ENCODE peak calls at places on chromosomes 3 and 15, in nine cellular contexts. O, C, Z, V, Q, A, S, I and W are unnamed samples.

GRCh38 chr15:82624008-82624407 is 23.2 kb downstream of the CPEB1 start:
- DNase-seq in O (no peak), C (no peak), Z (no peak), V (no peak), Q (no peak), A (no peak), S (no peak), I (no peak), W (no peak)

GRCh38 chr3:67907735-67908134 is 253.3 kb upstream of the SUCLG2 start:
- DNase-seq in O (no peak), C (no peak), Z (no peak), V (no peak), Q (no peak), A (no peak), S (no peak), I (no peak), W (no peak)

GRCh38 chr3:15460891-15461524 is 33.6 kb downstream of the EAF1 start:
- DNase-seq in O (no peak), C (no peak), Z (no peak), V (peak), Q (no peak), A (no peak), S (no peak), I (no peak), W (no peak)

GRCh38 chr3:120498947-120499346 is 48.2 kb upstream of the FSTL1 start:
- DNase-seq in O (peak), C (no peak), Z (peak), V (no peak), Q (no peak), A (peak), S (no peak), I (peak), W (peak)

GRCh38 chr15:43966646-43967045 is 139.8 kb downstream of the WDR76 start:
- DNase-seq in O (no peak), C (no peak), Z (no peak), V (no peak), Q (no peak), A (no peak), S (no peak), I (no peak), W (no peak)

GRCh38 chr3:187291512-187292132 is at the start of gene MASP1:
- DNase-seq in O (no peak), C (peak), Z (no peak), V (no peak), Q (no peak), A (peak), S (no peak), I (no peak), W (peak)

GRCh38 chr15:80660114-80660513 is 35.0 kb upstream of the ABHD17C start:
- DNase-seq in O (no peak), C (peak), Z (no peak), V (no peak), Q (no peak), A (peak), S (no peak), I (no peak), W (peak)

GRCh38 chr3:30477149-30477921 is 129.1 kb upstream of the TGFBR2 start:
- DNase-seq in O (no peak), C (no peak), Z (no peak), V (no peak), Q (no peak), A (no peak), S (no peak), I (no peak), W (no peak)

GRCh38 chr3:149393355-149394165 is 16.1 kb upstream of the TM4SF1 start:
- DNase-seq in O (no peak), C (peak), Z (peak), V (peak), Q (peak), A (peak), S (peak), I (peak), W (peak)

GRCh38 chr3:46629571-46630517 is 17.5 kb downstream of the FAM240A start:
- DNase-seq in O (peak), C (no peak), Z (peak), V (peak), Q (peak), A (peak), S (peak), I (peak), W (peak)

GRCh38 chr15:74400915-74401757 is 32.6 kb downstream of the SEMA7A start:
- DNase-seq in O (no peak), C (no peak), Z (no peak), V (peak), Q (no peak), A (no peak), S (no peak), I (no peak), W (no peak)

GRCh38 chr15:53160092-53160704 is 370.1 kb upstream of the ONECUT1 start:
- DNase-seq in O (no peak), C (peak), Z (no peak), V (no peak), Q (no peak), A (no peak), S (no peak), I (no peak), W (peak)

GRCh38 chr3:82186017-82186416 is 424.6 kb upstream of the GBE1 start:
- DNase-seq in O (no peak), C (no peak), Z (no peak), V (no peak), Q (no peak), A (no peak), S (no peak), I (no peak), W (no peak)

GRCh38 chr3:76107935-76108570 is 322.7 kb upstream of the ZNF717 start:
- DNase-seq in O (no peak), C (peak), Z (peak), V (peak), Q (no peak), A (peak), S (no peak), I (no peak), W (peak)

GRCh38 chr3:82217571-82217970 is 456.1 kb upstream of the GBE1 start:
- DNase-seq in O (no peak), C (no peak), Z (no peak), V (no peak), Q (no peak), A (no peak), S (no peak), I (no peak), W (no peak)

GRCh38 chr3:13550257-13550693 is 1.4 kb downstream of the FBLN2 start:
- DNase-seq in O (no peak), C (no peak), Z (no peak), V (no peak), Q (peak), A (no peak), S (no peak), I (no peak), W (no peak)

GRCh38 chr3:196803891-196804468 is 63.7 kb upstream of the SENP5 start:
- DNase-seq in O (no peak), C (no peak), Z (no peak), V (no peak), Q (no peak), A (no peak), S (no peak), I (no peak), W (no peak)

GRCh38 chr3:189372205-189372764 is 200.5 kb downstream of the TPRG1 start:
- DNase-seq in O (no peak), C (no peak), Z (no peak), V (no peak), Q (no peak), A (no peak), S (no peak), I (no peak), W (no peak)

GRCh38 chr3:111739241-111739952 is 119.7 kb upstream of the PHLDB2 start:
- DNase-seq in O (peak), C (peak), Z (no peak), V (no peak), Q (peak), A (no peak), S (no peak), I (no peak), W (peak)

GRCh38 chr3:10026084-10026890 is at the start of gene FANCD2:
- DNase-seq in O (peak), C (peak), Z (peak), V (peak), Q (peak), A (peak), S (peak), I (peak), W (peak)

GRCh38 chr3:167615030-167615429 is 38.7 kb downstream of the WDR49 start:
- DNase-seq in O (no peak), C (no peak), Z (no peak), V (no peak), Q (no peak), A (no peak), S (no peak), I (no peak), W (no peak)

GRCh38 chr3:12884104-12884742 is 42.9 kb upstream of the RPL32 start:
- DNase-seq in O (peak), C (no peak), Z (no peak), V (no peak), Q (no peak), A (no peak), S (peak), I (peak), W (no peak)

GRCh38 chr15:89587955-89588354 is 12.7 kb downstream of the TICRR start:
- DNase-seq in O (no peak), C (no peak), Z (no peak), V (no peak), Q (no peak), A (no peak), S (no peak), I (no peak), W (no peak)

GRCh38 chr15:91047545-91048199 is 25.3 kb upstream of the VPS33B start:
- DNase-seq in O (no peak), C (no peak), Z (no peak), V (peak), Q (no peak), A (no peak), S (no peak), I (no peak), W (no peak)

GRCh38 chr15:89551502-89551901 is 23.8 kb upstream of the TICRR start:
- DNase-seq in O (no peak), C (no peak), Z (no peak), V (no peak), Q (no peak), A (no peak), S (no peak), I (no peak), W (no peak)

GRCh38 chr3:86723433-86723832 is 267.5 kb downstream of the VGLL3 start:
- DNase-seq in O (no peak), C (no peak), Z (no peak), V (no peak), Q (no peak), A (no peak), S (no peak), I (no peak), W (no peak)

GRCh38 chr3:71521940-71522876 is 61.3 kb downstream of the FOXP1 start:
- DNase-seq in O (no peak), C (no peak), Z (no peak), V (peak), Q (no peak), A (no peak), S (no peak), I (no peak), W (peak)

GRCh38 chr15:51132384-51133139 is 37.9 kb upstream of the TNFAIP8L3 start:
- DNase-seq in O (peak), C (peak), Z (peak), V (peak), Q (no peak), A (peak), S (no peak), I (peak), W (peak)

GRCh38 chr15:71691322-71691699 is 119.0 kb upstream of the NR2E3 start:
- DNase-seq in O (no peak), C (no peak), Z (no peak), V (no peak), Q (no peak), A (no peak), S (no peak), I (no peak), W (no peak)

GRCh38 chr15:88878720-88879184 is 16.6 kb downstream of the HAPLN3 start:
- DNase-seq in O (no peak), C (peak), Z (no peak), V (peak), Q (no peak), A (peak), S (no peak), I (no peak), W (peak)

GRCh38 chr3:123419850-123420292 is 29.0 kb downstream of the ADCY5 start:
- DNase-seq in O (peak), C (no peak), Z (no peak), V (no peak), Q (peak), A (no peak), S (peak), I (peak), W (peak)

GRCh38 chr3:65729553-65729952 is 309.2 kb downstream of the MAGI1 start:
- DNase-seq in O (no peak), C (peak), Z (peak), V (no peak), Q (no peak), A (no peak), S (no peak), I (no peak), W (peak)

GRCh38 chr3:178063475-178063874 is 472.8 kb upstream of the KCNMB2 start:
- DNase-seq in O (no peak), C (no peak), Z (no peak), V (no peak), Q (no peak), A (no peak), S (no peak), I (no peak), W (no peak)

GRCh38 chr3:148974726-148975125 is 16.6 kb upstream of the GYG1 start:
- DNase-seq in O (no peak), C (no peak), Z (no peak), V (no peak), Q (no peak), A (no peak), S (no peak), I (no peak), W (no peak)

GRCh38 chr3:37935756-37936666 is 54.6 kb upstream of the VILL start:
- DNase-seq in O (no peak), C (peak), Z (no peak), V (no peak), Q (no peak), A (peak), S (no peak), I (no peak), W (no peak)

GRCh38 chr3:37937156-37937555 is 53.4 kb upstream of the VILL start:
- DNase-seq in O (no peak), C (no peak), Z (no peak), V (no peak), Q (no peak), A (no peak), S (no peak), I (no peak), W (no peak)

GRCh38 chr3:37935290-37935668 is 55.3 kb upstream of the VILL start:
- DNase-seq in O (no peak), C (peak), Z (no peak), V (peak), Q (no peak), A (no peak), S (no peak), I (no peak), W (no peak)

GRCh38 chr3:37932505-37932904 is 58.1 kb upstream of the VILL start:
- DNase-seq in O (no peak), C (no peak), Z (no peak), V (no peak), Q (no peak), A (no peak), S (no peak), I (no peak), W (no peak)

DNA sequence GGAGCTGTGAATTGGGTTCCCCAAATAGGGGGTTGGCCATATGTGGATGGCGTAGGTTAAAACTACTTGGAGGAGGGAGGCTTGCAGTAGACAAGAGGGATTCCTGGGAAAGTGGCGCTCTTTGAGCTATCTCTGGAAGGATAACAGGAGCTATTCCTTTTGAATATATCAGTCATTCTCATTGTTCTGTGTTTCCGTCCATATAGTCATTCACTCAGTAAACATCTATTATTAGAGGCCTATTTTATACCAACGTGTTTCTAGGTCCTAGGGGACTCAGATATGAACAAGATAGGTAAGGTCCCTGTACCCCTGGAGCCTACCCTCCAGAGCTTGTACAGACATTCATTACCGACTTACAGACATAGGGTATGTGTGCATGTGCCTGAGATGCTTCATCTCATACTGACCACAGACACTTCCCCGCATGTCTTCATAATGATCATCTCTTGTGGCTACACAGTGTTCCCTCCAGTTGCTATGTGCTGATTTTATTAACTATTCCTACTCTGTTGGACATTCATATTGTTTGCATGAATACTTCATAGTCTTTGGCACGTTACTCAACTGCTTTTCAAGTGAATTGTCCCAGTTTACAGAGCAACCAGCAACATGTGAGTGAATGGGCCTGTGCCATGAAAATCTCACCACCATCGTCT is 55.8 kb upstream of the VILL start:
- DNase-seq in O (no peak), C (no peak), Z (no peak), V (no peak), Q (no peak), A (no peak), S (no peak), I (no peak), W (no peak)
- H3K27ac ChIP-seq in O (peak), C (peak), Z (peak), V (no peak), Q (peak), A (no peak), S (no peak), I (no peak), W (no peak)

DNA sequence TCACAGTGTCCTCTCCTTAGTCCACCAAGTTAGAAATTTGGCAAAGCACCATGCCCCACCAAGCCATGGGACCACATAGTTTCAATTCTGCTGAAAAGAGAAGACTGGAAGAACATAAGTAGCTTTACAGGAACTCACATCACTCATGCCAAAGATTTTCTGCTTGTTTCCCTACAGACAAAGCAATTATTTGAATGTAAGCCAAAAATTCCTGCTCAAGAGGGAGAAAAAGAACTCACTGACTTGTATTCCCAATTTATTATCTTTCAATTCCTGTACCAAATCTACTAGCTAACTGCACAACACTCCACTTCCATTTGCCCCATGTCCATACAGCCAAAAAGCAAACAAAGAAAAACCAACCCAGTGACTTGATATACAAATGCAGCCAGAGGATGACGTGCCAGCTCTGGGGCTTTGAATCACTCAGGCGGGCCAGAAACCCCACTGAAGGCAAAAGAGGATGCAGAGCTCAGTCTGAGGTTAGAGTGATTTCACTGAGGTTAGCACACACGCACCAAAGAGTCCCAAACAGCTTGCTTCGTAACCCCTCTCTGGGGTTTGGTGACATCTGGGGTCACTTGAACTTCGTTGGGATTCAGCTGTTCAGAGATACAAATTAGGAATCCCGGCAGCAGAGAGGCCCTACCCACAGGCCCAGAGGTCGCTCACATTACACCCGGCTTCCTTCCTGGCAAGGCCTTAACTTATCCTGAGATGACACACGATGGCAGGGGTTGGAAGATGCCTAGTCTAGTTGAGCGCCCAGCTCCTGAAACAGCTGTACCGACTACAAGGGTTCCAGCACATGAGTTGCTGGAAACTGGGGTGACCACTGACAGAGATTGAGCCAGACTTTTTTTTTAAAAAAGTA is 1.7 kb downstream of the RFTN1 start:
- DNase-seq in O (peak), C (no peak), Z (peak), V (peak), Q (no peak), A (peak), S (no peak), I (peak), W (peak)
- H3K27ac ChIP-seq in O (peak), C (no peak), Z (peak), V (peak), Q (peak), A (no peak), S (peak), I (peak), W (no peak)

DNA sequence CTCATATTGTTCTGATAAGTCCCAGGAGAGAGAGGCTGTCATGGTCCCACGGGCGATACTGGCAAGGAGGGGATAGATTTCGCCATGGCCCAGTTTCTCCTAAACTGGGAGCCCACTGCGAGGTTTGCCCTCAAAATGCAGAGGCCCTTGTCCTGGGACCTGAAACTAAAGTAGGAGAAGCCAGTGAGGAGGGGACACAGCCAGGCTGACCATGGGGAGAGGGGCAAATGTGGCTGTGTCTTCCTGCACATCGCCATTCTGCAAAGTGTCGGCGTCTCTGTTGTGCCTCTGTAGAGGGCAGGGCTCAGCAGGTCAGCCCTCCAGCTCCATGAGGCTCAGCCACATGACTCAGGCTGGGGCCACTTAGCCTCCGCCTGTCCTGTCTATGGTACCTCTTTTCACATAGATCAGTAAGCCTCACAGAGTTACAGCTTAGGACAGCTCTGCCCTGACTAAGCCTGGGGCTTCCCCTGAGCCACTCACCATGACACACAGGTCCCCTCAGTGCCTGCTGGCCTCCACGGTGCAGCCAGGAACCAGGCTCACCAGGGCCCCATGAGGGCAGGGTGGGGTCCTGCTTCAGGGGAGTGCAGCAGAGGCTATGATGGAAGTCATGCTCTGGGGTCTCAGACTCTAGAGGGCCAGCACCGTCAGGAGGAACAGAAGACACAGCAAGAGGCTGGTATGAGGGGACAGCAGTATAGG is 28.6 kb upstream of the PLXNA1 start:
- DNase-seq in O (peak), C (no peak), Z (no peak), V (no peak), Q (no peak), A (no peak), S (no peak), I (no peak), W (no peak)
- H3K27ac ChIP-seq in O (no peak), C (no peak), Z (no peak), V (peak), Q (no peak), A (no peak), S (no peak), I (no peak), W (no peak)

DNA sequence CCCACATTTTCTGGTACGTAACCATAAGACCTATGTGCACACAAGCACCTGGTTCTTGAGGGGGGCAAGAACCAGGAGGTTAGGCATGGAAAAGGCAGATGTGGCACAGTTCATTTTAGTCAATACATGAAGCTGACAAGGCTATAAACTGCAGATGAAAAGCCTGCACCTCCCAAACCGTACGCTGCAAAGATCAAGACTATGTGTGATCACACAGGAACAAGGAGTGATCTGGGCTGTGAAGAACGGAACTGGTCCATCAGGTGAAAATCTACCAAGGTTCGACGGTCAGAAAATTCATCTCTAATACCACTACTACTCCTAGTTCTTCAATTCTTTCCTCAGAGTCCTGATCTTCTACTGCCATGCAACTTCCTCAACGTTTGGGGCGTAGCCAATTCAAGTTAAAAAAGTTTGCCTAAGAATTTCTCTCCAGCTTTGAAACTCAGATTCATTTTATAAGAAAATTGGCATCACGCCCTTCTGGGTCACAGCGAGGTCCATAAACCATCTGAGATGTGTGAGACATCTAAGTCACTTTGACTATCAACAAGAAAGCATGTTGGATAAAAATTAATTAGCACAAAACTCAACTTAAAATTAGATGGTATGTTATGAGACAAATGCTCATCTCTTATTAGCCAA is 41.9 kb downstream of the PLD1 start:
- DNase-seq in O (no peak), C (no peak), Z (peak), V (no peak), Q (no peak), A (no peak), S (no peak), I (no peak), W (peak)
- H3K27ac ChIP-seq in O (no peak), C (no peak), Z (peak), V (no peak), Q (peak), A (no peak), S (peak), I (no peak), W (no peak)